ENCODE peak calls at places on chromosomes 16 and 17, in four cellular contexts. One of them, this sample, is unnamed.
A peak's percentile ranks its signal among the peaks of the same experiment; 100 is the strongest.

GRCh38 chr17:77476920-77477805 is 336.4 kb downstream of the SEC14L1 start:
- DNase-seq in H1: no peak
- DNase-seq in mesendoderm: peak; percentile 59
- DNase-seq in H9: no peak
- DNase-seq in this sample: peak; percentile 98

GRCh38 chr16:84357191-84357651 is 11.1 kb upstream of the ATP2C2 start:
- DNase-seq in H1: no peak
- DNase-seq in mesendoderm: no peak
- DNase-seq in H9: no peak
- DNase-seq in this sample: peak; percentile 52

GRCh38 chr17:1829189-1829578 is 518 bp downstream of the SMYD4 start:
- DNase-seq in H1: no peak
- DNase-seq in mesendoderm: no peak
- DNase-seq in H9: no peak
- DNase-seq in this sample: no peak

GRCh38 chr17:3890082-3890892 is 2.6 kb downstream of the CAMKK1 start:
- DNase-seq in H1: no peak
- DNase-seq in mesendoderm: no peak
- DNase-seq in H9: no peak
- DNase-seq in this sample: peak; percentile 91

GRCh38 chr16:8622315-8622656 is 788 bp downstream of the METTL22 start:
- DNase-seq in H1: no peak
- DNase-seq in mesendoderm: no peak
- DNase-seq in H9: no peak
- DNase-seq in this sample: no peak

GRCh38 chr17:73600103-73600871 is 44.0 kb downstream of the SDK2 start:
- DNase-seq in H1: no peak
- DNase-seq in mesendoderm: no peak
- DNase-seq in H9: no peak
- DNase-seq in this sample: no peak

GRCh38 chr16:63481060-63481459 is 1444.8 kb upstream of the CDH8 start:
- DNase-seq in H1: no peak
- DNase-seq in mesendoderm: no peak
- DNase-seq in H9: no peak
- DNase-seq in this sample: no peak

GRCh38 chr16:6573577-6573976 is 759.1 kb upstream of the RBFOX1 start:
- DNase-seq in H1: peak; percentile 56
- DNase-seq in mesendoderm: peak; percentile 75
- DNase-seq in H9: peak; percentile 74
- DNase-seq in this sample: no peak

DNA sequence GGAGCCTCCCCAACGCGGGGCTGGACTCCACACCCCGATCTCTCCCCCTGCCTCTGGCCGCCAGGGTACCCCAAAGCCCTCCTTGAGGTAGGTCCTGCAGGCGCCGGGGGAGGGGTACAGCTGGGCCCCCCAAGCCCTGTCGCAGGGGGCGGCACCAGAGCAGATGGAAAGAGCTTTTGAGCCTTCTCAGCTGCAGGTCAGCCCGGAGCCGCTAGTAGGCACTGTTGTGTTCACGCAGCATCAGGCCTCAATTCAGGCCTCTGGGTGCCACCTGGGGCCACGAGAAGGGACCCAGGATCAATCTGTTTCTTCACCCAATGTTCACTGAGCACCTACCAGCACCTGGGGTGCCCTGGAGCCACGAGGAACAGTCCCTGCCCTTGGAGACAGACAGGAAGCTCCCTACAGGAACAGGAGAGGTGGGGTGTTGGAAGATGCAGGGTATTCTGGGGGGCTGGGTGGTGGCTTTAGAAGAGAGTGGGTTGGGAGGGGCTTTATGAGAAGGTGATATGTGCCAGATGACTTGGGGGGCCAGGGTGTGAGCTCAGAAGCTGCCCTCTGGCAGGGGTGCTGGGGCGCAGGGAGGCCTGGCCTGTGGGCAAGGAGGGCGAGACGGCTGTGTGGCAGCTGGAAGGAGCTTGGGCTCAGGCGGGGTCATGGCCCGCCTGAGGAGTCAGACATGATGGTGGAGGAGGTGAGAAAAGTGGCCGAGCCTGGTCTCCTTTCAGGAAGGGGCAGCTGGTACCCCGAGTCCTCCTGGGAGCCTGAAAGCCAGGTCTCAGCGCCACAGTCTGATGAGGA is 122.0 kb upstream of the GSE1 start:
- DNase-seq in H1: no peak
- DNase-seq in mesendoderm: peak; percentile 56
- DNase-seq in H9: peak; percentile 60
- DNase-seq in this sample: no peak
- H3K56ac ChIP-seq in H1: peak overlapping the region; percentile 25
- H3K56ac ChIP-seq in mesendoderm: peak overlapping the region; percentile 76
- H3K56ac ChIP-seq in H9: no peak overlapping the region
- H3K56ac ChIP-seq in this sample: no peak overlapping the region

GRCh38 chr17:20302191-20302917 is 165.0 kb downstream of the LGALS9B start:
- DNase-seq in H1: no peak
- DNase-seq in mesendoderm: no peak
- DNase-seq in H9: no peak
- DNase-seq in this sample: peak; percentile 4
- H3K56ac ChIP-seq in H1: no peak overlapping the region
- H3K56ac ChIP-seq in mesendoderm: no peak overlapping the region
- H3K56ac ChIP-seq in H9: no peak overlapping the region
- H3K56ac ChIP-seq in this sample: no peak overlapping the region

DNA sequence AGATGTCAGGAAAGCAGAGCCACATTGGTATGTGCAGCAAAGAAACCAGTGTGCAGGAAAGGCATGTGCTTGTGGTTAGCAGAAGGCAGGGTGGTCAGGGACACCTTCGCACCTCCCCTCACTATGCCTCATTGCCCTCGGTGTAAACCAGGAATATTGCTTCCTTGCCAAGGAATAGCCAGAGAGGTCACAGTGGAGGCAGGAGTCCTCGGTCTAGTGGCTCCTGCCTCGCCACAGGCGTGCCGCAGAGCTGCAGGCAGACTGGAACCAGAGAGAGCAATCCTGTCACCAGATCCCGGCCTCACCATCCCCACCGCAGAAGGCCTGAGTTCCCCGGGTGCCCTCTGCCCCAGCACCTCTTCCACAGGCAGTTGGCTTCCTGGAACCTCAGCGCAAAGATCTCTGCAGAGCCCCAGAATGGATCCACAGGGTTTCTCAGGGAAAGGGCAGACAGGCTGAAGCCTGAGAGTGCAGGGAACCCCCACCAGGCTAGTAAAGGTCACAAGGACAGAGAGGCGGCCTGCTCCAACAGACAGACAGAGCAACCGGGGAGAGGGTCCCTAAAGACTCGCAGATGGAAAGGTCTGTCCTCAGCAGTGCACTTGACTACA is 21.6 kb downstream of the CCDC182 start:
- DNase-seq in H1: no peak
- DNase-seq in mesendoderm: no peak
- DNase-seq in H9: no peak
- DNase-seq in this sample: no peak
- H3K56ac ChIP-seq in H1: no peak overlapping the region
- H3K56ac ChIP-seq in mesendoderm: no peak overlapping the region
- H3K56ac ChIP-seq in H9: no peak overlapping the region
- H3K56ac ChIP-seq in this sample: no peak overlapping the region

GRCh38 chr16:20061132-20061531 is 12.6 kb downstream of the GPR139 start:
- DNase-seq in H1: no peak
- DNase-seq in mesendoderm: no peak
- DNase-seq in H9: no peak
- DNase-seq in this sample: no peak
- H3K56ac ChIP-seq in H1: no peak overlapping the region
- H3K56ac ChIP-seq in mesendoderm: no peak overlapping the region
- H3K56ac ChIP-seq in H9: no peak overlapping the region
- H3K56ac ChIP-seq in this sample: no peak overlapping the region